ENCODE peak calls at places on chromosomes 11 and 22, in six cellular contexts. L is IMR-90, S is ovary, C is heart left ventricle, D is sigmoid colon, V is NB4. M is an unnamed sample.
A peak's percentile ranks its signal among the peaks of the same experiment; 100 is the strongest.

GRCh38 chr11:116879789-116880402 is 42.5 kb upstream of the APOA1 start:
- DNase-seq in L (peak; percentile 85), S (no peak), D (no peak), V (peak; percentile 83), C (no peak), M (no peak)

GRCh38 chr11:121282376-121282775 is 10.2 kb upstream of the SC5D start:
- DNase-seq in D (no peak), L (no peak), V (peak; percentile 9), S (no peak), C (no peak), M (no peak)

GRCh38 chr11:128553662-128554392 is 33.5 kb downstream of the ETS1 start:
- DNase-seq in S (no peak), L (peak; percentile 32), C (peak; percentile 60), D (no peak), V (peak; percentile 59), M (no peak)

GRCh38 chr11:14623036-14623435 is 20.6 kb upstream of the PDE3B start:
- DNase-seq in L (no peak), S (no peak), V (peak; percentile 18), D (no peak), C (no peak), M (no peak)

GRCh38 chr11:64522843-64523242 is 68.2 kb upstream of the SLC22A12 start:
- DNase-seq in D (no peak), L (no peak), C (no peak), V (no peak), S (no peak), M (no peak)

GRCh38 chr11:33633251-33634003 is 67.2 kb downstream of the C11orf91 start:
- DNase-seq in C (no peak), L (peak; percentile 72), V (no peak), S (no peak), D (no peak), M (no peak)

GRCh38 chr22:27318516-27318915 is 483.0 kb downstream of the MN1 start:
- DNase-seq in S (peak; percentile 59), D (no peak), C (peak; percentile 20), L (peak; percentile 44), V (peak; percentile 22), M (peak; percentile 25)

GRCh38 chr11:11157201-11157600 is 195.8 kb downstream of the CSNK2A3 start:
- DNase-seq in C (no peak), V (peak; percentile 49), S (no peak), D (no peak), L (peak; percentile 8), M (no peak)

GRCh38 chr22:49798486-49799151 is 29.1 kb downstream of the BRD1 start:
- DNase-seq in C (no peak), L (no peak), D (no peak), V (no peak), S (no peak), M (no peak)

GRCh38 chr22:23394525-23395326 is 185.4 kb downstream of the IGLL1 start:
- DNase-seq in C (no peak), L (no peak), S (peak; percentile 38), V (no peak), D (peak; percentile 38), M (peak; percentile 78)

GRCh38 chr11:116262370-116262769 is 510.4 kb downstream of the BUD13 start:
- DNase-seq in C (no peak), V (no peak), S (no peak), D (no peak), L (no peak), M (no peak)

GRCh38 chr11:94884322-94884721 is 89.0 kb downstream of the CWC15 start:
- DNase-seq in D (no peak), V (no peak), C (no peak), S (no peak), L (no peak), M (no peak)

GRCh38 chr11:97202613-97203292 is 812.9 kb downstream of the JRKL start:
- DNase-seq in C (no peak), S (no peak), D (no peak), L (no peak), V (no peak), M (no peak)

GRCh38 chr11:85893378-85893777 is 38.2 kb downstream of the CCDC83 start:
- DNase-seq in L (no peak), V (no peak), D (no peak), C (no peak), S (no peak), M (no peak)

GRCh38 chr11:112751312-112751711 is 209.9 kb upstream of the NCAM1 start:
- DNase-seq in S (no peak), C (peak; percentile 59), L (no peak), D (peak; percentile 60), V (no peak), M (no peak)

GRCh38 chr11:70107756-70108155 is 29.6 kb downstream of the ANO1 start:
- DNase-seq in D (no peak), C (no peak), S (no peak), L (no peak), V (no peak), M (no peak)

GRCh38 chr11:82191690-82192089 is 542.0 kb downstream of the FAM181B start:
- DNase-seq in D (no peak), V (no peak), L (no peak), S (no peak), C (no peak), M (no peak)

GRCh38 chr11:69704508-69705245 is 855 bp upstream of the FGF19 start:
- DNase-seq in D (no peak), L (no peak), C (no peak), S (no peak), V (no peak), M (no peak)

GRCh38 chr11:61963282-61964057 is 4.0 kb downstream of the FTH1 start:
- DNase-seq in C (no peak), V (peak; percentile 85), L (peak; percentile 60), S (peak; percentile 31), D (peak; percentile 72), M (no peak)

GRCh38 chr11:124470516-124471231 is 25.2 kb upstream of the OR8B8 start:
- DNase-seq in L (no peak), D (no peak), S (no peak), V (no peak), C (peak; percentile 64), M (no peak)

GRCh38 chr11:45347343-45347742 is 61.2 kb upstream of the SYT13 start:
- DNase-seq in C (no peak), V (no peak), L (no peak), D (no peak), S (no peak), M (no peak)

GRCh38 chr22:46241397-46242007 is 8.6 kb downstream of the CDPF1 start:
- DNase-seq in D (no peak), V (no peak), L (no peak), C (peak; percentile 37), S (no peak), M (no peak)

GRCh38 chr11:129451524-129451923 is 75.9 kb downstream of the BARX2 start:
- DNase-seq in C (no peak), L (no peak), V (no peak), D (no peak), S (no peak), M (no peak)

GRCh38 chr11:119175493-119176077 is 7.1 kb downstream of the NLRX1 start:
- DNase-seq in S (no peak), L (peak; percentile 58), C (no peak), V (no peak), D (no peak), M (no peak)

GRCh38 chr22:20727118-20728015 is 46.5 kb upstream of the SERPIND1 start:
- DNase-seq in C (no peak), D (no peak), S (no peak), V (no peak), L (no peak), M (no peak)

GRCh38 chr11:103581680-103582265 is 454.7 kb upstream of the DDI1 start:
- DNase-seq in C (no peak), S (no peak), V (no peak), L (peak; percentile 35), D (no peak), M (no peak)

DNA sequence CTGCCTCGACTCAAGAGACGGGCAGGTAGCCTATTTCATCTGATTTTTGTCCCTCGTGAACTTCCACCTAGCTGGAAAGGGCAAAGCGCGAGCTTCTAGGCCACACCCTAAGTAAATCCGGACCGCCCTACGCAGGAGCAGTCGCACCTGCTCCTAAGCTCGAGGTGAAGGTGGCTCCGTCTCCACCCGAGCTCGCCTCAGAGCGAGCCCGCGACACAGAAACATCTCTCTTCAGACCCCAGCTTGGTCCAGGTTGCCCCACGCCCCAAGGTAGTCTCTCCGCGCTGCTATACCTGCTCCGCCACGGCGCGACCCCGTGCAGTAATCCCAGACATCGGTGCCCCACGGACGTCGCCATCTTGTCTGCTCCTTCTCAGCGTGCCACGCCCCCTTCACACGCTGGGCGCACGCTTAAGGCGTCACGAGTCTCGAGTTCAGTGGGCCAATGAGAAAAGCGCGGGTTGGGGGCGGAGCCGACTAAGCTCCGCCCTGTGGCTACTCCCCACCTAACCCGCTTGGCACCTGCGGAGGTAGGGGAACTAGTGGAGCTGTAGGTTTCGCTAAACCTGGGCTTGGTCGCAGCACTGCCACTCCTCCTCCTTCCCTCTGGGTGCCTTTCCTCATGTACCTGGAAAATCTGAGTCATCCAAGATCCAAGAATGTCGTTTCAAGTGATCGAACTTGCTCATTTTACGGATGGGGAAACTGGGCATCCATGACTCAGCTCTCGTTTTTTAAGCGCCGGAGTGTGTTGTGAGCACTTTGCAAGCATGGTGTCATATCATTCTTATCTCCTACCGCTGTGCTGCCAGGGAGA is at the start of gene PISD:
- DNase-seq in V (peak; percentile 95), C (peak; percentile 94), D (peak; percentile 97), S (peak; percentile 97), L (peak; percentile 91), M (peak; percentile 99)
- TF ChIP-seq CTCF in V (no peak), C (no peak), D (no peak), S (no peak), L (no peak), M (no peak)

DNA sequence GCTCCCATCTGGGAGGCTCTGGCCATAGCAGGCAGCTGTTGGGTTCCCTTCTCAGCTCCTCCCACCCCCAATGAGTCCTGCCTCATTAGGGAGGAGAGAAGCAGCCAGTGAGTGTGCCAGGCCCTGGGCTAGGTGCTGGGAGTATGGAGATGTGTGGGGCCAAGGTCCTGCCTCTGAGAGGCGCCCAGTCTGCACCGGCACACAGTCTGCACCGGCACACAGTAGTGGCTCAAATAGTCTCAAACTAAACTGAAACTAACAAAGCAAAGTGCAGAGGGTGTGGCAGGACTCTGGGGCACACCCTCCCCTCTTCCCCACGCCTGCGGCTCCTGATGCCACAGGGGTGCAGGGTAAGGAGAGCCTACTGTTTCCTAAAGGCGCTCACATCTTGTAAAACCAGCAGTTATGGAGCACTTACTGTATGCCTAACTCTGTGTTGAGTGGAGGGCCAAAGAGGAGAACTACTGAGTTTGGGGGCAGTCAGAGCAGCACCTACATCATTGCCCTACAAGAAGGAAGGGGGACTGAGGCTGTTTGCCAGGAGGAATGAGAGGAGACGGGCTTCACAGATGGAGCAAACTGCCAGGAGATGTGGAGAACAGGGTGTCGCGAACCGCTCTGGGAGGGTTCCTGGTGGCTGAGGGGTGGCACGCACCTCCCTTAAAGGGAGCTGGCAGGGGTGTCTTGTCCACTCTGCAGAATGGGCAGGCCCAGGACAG is 959 bp upstream of the SH3BP1 start:
- DNase-seq in L (no peak), V (no peak), D (no peak), S (no peak), C (no peak), M (no peak)
- TF ChIP-seq POLR2A in L (no peak), V (no peak), D (no peak), S (no peak), C (no peak), M (no peak)

GRCh38 chr22:42922374-42923177 is 65.5 kb upstream of the ARFGAP3 start:
- DNase-seq in C (no peak), D (no peak), L (no peak), V (peak; percentile 81), S (peak; percentile 19), M (no peak)
- H3K4me3 ChIP-seq in C (no peak overlapping the region), D (no peak overlapping the region), L (no peak overlapping the region), V (no peak overlapping the region), S (no peak overlapping the region), M (no peak overlapping the region)

GRCh38 chr11:2862395-2862949 is 23.1 kb downstream of the CDKN1C start:
- DNase-seq in D (no peak), L (no peak), S (no peak), C (no peak), V (no peak), M (no peak)
- TF ChIP-seq CTCF in D (no peak), L (no peak), S (no peak), C (no peak), V (no peak), M (no peak)